ENCODE peak calls at places on chromosomes 3 and 15, in four cellular contexts. One of them, this sample, is unnamed.

GRCh38 chr3:131067983-131068382 is 41.3 kb downstream of the NEK11 start:
- DNase-seq in HepG2: no peak
- DNase-seq in GM12878: no peak
- DNase-seq in K562: no peak
- DNase-seq in this sample: no peak

GRCh38 chr15:61545763-61546162 is 316.7 kb upstream of the RORA start:
- DNase-seq in HepG2: no peak
- DNase-seq in GM12878: no peak
- DNase-seq in K562: no peak
- DNase-seq in this sample: no peak

GRCh38 chr3:102235679-102236078 is 199.1 kb upstream of the ZPLD1 start:
- DNase-seq in HepG2: peak
- DNase-seq in GM12878: no peak
- DNase-seq in K562: no peak
- DNase-seq in this sample: no peak

GRCh38 chr3:4981160-4981687 is 2.0 kb downstream of the BHLHE40 start:
- DNase-seq in HepG2: no peak
- DNase-seq in GM12878: no peak
- DNase-seq in K562: no peak
- DNase-seq in this sample: no peak

GRCh38 chr15:63050737-63051700 is 8.5 kb downstream of the TPM1 start:
- DNase-seq in HepG2: peak
- DNase-seq in GM12878: no peak
- DNase-seq in K562: no peak
- DNase-seq in this sample: peak

GRCh38 chr3:76242886-76243753 is 457.8 kb upstream of the ZNF717 start:
- DNase-seq in HepG2: no peak
- DNase-seq in GM12878: no peak
- DNase-seq in K562: no peak
- DNase-seq in this sample: no peak

GRCh38 chr3:168094580-168094876 is 1.2 kb downstream of the GOLIM4 start:
- DNase-seq in HepG2: no peak
- DNase-seq in GM12878: no peak
- DNase-seq in K562: no peak
- DNase-seq in this sample: no peak

GRCh38 chr3:53170325-53171108 is 9.5 kb downstream of the PRKCD start:
- DNase-seq in HepG2: peak
- DNase-seq in GM12878: peak
- DNase-seq in K562: no peak
- DNase-seq in this sample: no peak

GRCh38 chr15:90400759-90401314 is 12.8 kb downstream of the IQGAP1 start:
- DNase-seq in HepG2: peak
- DNase-seq in GM12878: peak
- DNase-seq in K562: peak
- DNase-seq in this sample: peak

GRCh38 chr3:35965908-35966307 is 326.6 kb downstream of the ARPP21 start:
- DNase-seq in HepG2: no peak
- DNase-seq in GM12878: no peak
- DNase-seq in K562: no peak
- DNase-seq in this sample: peak

GRCh38 chr3:190533511-190534282 is 19.8 kb downstream of the IL1RAP start:
- DNase-seq in HepG2: no peak
- DNase-seq in GM12878: no peak
- DNase-seq in K562: no peak
- DNase-seq in this sample: no peak

GRCh38 chr3:170076715-170077238 is 39.0 kb downstream of the GPR160 start:
- DNase-seq in HepG2: peak
- DNase-seq in GM12878: no peak
- DNase-seq in K562: peak
- DNase-seq in this sample: no peak

GRCh38 chr3:147412917-147413711 is 3.9 kb downstream of the ZIC1 start:
- DNase-seq in HepG2: no peak
- DNase-seq in GM12878: no peak
- DNase-seq in K562: no peak
- DNase-seq in this sample: no peak

GRCh38 chr3:24067483-24067882 is 122.4 kb downstream of the NR1D2 start:
- DNase-seq in HepG2: no peak
- DNase-seq in GM12878: no peak
- DNase-seq in K562: no peak
- DNase-seq in this sample: no peak

GRCh38 chr3:94098487-94098886 is 35.6 kb downstream of the NSUN3 start:
- DNase-seq in HepG2: no peak
- DNase-seq in GM12878: no peak
- DNase-seq in K562: no peak
- DNase-seq in this sample: no peak

GRCh38 chr15:64246364-64247189 is 83.8 kb upstream of the PPIB start:
- DNase-seq in HepG2: peak
- DNase-seq in GM12878: peak
- DNase-seq in K562: peak
- DNase-seq in this sample: no peak

GRCh38 chr3:137759505-137759904 is 4.6 kb upstream of the SOX14 start:
- DNase-seq in HepG2: no peak
- DNase-seq in GM12878: no peak
- DNase-seq in K562: no peak
- DNase-seq in this sample: no peak

GRCh38 chr15:43955140-43955539 is 128.3 kb downstream of the WDR76 start:
- DNase-seq in HepG2: no peak
- DNase-seq in GM12878: no peak
- DNase-seq in K562: no peak
- DNase-seq in this sample: no peak

GRCh38 chr15:35450492-35450891 is 95.5 kb downstream of the DPH6 start:
- DNase-seq in HepG2: no peak
- DNase-seq in GM12878: no peak
- DNase-seq in K562: no peak
- DNase-seq in this sample: no peak

GRCh38 chr3:172288625-172289024 is 159.6 kb downstream of the GHSR start:
- DNase-seq in HepG2: no peak
- DNase-seq in GM12878: no peak
- DNase-seq in K562: no peak
- DNase-seq in this sample: no peak

GRCh38 chr3:36738701-36739100 is 25.7 kb downstream of the DCLK3 start:
- DNase-seq in HepG2: no peak
- DNase-seq in GM12878: no peak
- DNase-seq in K562: no peak
- DNase-seq in this sample: no peak

GRCh38 chr3:31361391-31362273 is 171.1 kb upstream of the STT3B start:
- DNase-seq in HepG2: no peak
- DNase-seq in GM12878: no peak
- DNase-seq in K562: no peak
- DNase-seq in this sample: no peak

GRCh38 chr3:188310270-188310710 is 156.3 kb downstream of the LPP start:
- DNase-seq in HepG2: no peak
- DNase-seq in GM12878: no peak
- DNase-seq in K562: no peak
- DNase-seq in this sample: no peak

GRCh38 chr3:62622553-62623174 is 249.3 kb upstream of the FEZF2 start:
- DNase-seq in HepG2: peak
- DNase-seq in GM12878: peak
- DNase-seq in K562: peak
- DNase-seq in this sample: peak

GRCh38 chr3:185537369-185537970 is 14.9 kb downstream of the LIPH start:
- DNase-seq in HepG2: peak
- DNase-seq in GM12878: peak
- DNase-seq in K562: peak
- DNase-seq in this sample: peak

GRCh38 chr3:114121996-114122709 is 56.7 kb downstream of the DRD3 start:
- DNase-seq in HepG2: no peak
- DNase-seq in GM12878: no peak
- DNase-seq in K562: no peak
- DNase-seq in this sample: no peak

GRCh38 chr15:68213991-68214837 is 9.1 kb upstream of the CALML4 start:
- DNase-seq in HepG2: no peak
- DNase-seq in GM12878: no peak
- DNase-seq in K562: no peak
- DNase-seq in this sample: no peak

GRCh38 chr15:100718075-100718980 is 115.9 kb downstream of the ASB7 start:
- DNase-seq in HepG2: no peak
- DNase-seq in GM12878: no peak
- DNase-seq in K562: no peak
- DNase-seq in this sample: no peak

GRCh38 chr3:128410669-128411573 is 55.8 kb downstream of the DNAJB8 start:
- DNase-seq in HepG2: no peak
- DNase-seq in GM12878: no peak
- DNase-seq in K562: peak
- DNase-seq in this sample: no peak

GRCh38 chr3:124859025-124859424 is 28.1 kb downstream of the ITGB5 start:
- DNase-seq in HepG2: no peak
- DNase-seq in GM12878: no peak
- DNase-seq in K562: no peak
- DNase-seq in this sample: no peak

GRCh38 chr3:124862006-124862405 is 25.2 kb downstream of the ITGB5 start:
- DNase-seq in HepG2: no peak
- DNase-seq in GM12878: no peak
- DNase-seq in K562: no peak
- DNase-seq in this sample: no peak

GRCh38 chr3:124858275-124858674 is 28.9 kb downstream of the ITGB5 start:
- DNase-seq in HepG2: no peak
- DNase-seq in GM12878: no peak
- DNase-seq in K562: no peak
- DNase-seq in this sample: no peak

GRCh38 chr3:124861041-124861440 is 26.1 kb downstream of the ITGB5 start:
- DNase-seq in HepG2: no peak
- DNase-seq in GM12878: no peak
- DNase-seq in K562: no peak
- DNase-seq in this sample: no peak

GRCh38 chr3:124860599-124860998 is 26.6 kb downstream of the ITGB5 start:
- DNase-seq in HepG2: peak
- DNase-seq in GM12878: no peak
- DNase-seq in K562: no peak
- DNase-seq in this sample: no peak
- TF ChIP-seq FOXK2 in HepG2: no peak
- TF ChIP-seq FOXK2 in GM12878: no peak
- TF ChIP-seq FOXK2 in K562: no peak
- TF ChIP-seq FOXK2 in this sample: no peak

GRCh38 chr3:97291901-97292300 is 472.7 kb upstream of the ARL6 start:
- DNase-seq in HepG2: no peak
- DNase-seq in GM12878: no peak
- DNase-seq in K562: no peak
- DNase-seq in this sample: no peak
- TF ChIP-seq SP1 in HepG2: no peak
- TF ChIP-seq SP1 in GM12878: no peak
- TF ChIP-seq SP1 in K562: no peak
- TF ChIP-seq SP1 in this sample: no peak

GRCh38 chr3:17852217-17852616 is 109.8 kb upstream of the TBC1D5 start:
- DNase-seq in HepG2: no peak
- DNase-seq in GM12878: peak
- DNase-seq in K562: no peak
- DNase-seq in this sample: no peak
- TF ChIP-seq TARDBP in HepG2: no peak
- TF ChIP-seq TARDBP in GM12878: no peak
- TF ChIP-seq TARDBP in K562: no peak
- TF ChIP-seq TARDBP in this sample: no peak

GRCh38 chr3:48440590-48440958 is 517 bp downstream of the TMA7 start:
- DNase-seq in HepG2: no peak
- DNase-seq in GM12878: no peak
- DNase-seq in K562: no peak
- DNase-seq in this sample: no peak
- TF ChIP-seq FOXK2 in HepG2: no peak
- TF ChIP-seq FOXK2 in GM12878: no peak
- TF ChIP-seq FOXK2 in K562: no peak
- TF ChIP-seq FOXK2 in this sample: no peak

GRCh38 chr3:38210141-38210757 is 44.9 kb downstream of the OXSR1 start:
- DNase-seq in HepG2: no peak
- DNase-seq in GM12878: peak
- DNase-seq in K562: no peak
- DNase-seq in this sample: no peak
- TF ChIP-seq SP1 in HepG2: no peak
- TF ChIP-seq SP1 in GM12878: no peak
- TF ChIP-seq SP1 in K562: no peak
- TF ChIP-seq SP1 in this sample: no peak

GRCh38 chr15:88623632-88624031 is 2.5 kb downstream of the AEN start:
- DNase-seq in HepG2: no peak
- DNase-seq in GM12878: no peak
- DNase-seq in K562: no peak
- DNase-seq in this sample: no peak

GRCh38 chr15:88622605-88622975 is 1.4 kb downstream of the AEN start:
- DNase-seq in HepG2: no peak
- DNase-seq in GM12878: no peak
- DNase-seq in K562: no peak
- DNase-seq in this sample: no peak

GRCh38 chr15:88624971-88625290 is 3.8 kb downstream of the AEN start:
- DNase-seq in HepG2: no peak
- DNase-seq in GM12878: no peak
- DNase-seq in K562: no peak
- DNase-seq in this sample: no peak

GRCh38 chr15:88623061-88623460 is 1.9 kb downstream of the AEN start:
- DNase-seq in HepG2: peak
- DNase-seq in GM12878: no peak
- DNase-seq in K562: no peak
- DNase-seq in this sample: no peak

DNA sequence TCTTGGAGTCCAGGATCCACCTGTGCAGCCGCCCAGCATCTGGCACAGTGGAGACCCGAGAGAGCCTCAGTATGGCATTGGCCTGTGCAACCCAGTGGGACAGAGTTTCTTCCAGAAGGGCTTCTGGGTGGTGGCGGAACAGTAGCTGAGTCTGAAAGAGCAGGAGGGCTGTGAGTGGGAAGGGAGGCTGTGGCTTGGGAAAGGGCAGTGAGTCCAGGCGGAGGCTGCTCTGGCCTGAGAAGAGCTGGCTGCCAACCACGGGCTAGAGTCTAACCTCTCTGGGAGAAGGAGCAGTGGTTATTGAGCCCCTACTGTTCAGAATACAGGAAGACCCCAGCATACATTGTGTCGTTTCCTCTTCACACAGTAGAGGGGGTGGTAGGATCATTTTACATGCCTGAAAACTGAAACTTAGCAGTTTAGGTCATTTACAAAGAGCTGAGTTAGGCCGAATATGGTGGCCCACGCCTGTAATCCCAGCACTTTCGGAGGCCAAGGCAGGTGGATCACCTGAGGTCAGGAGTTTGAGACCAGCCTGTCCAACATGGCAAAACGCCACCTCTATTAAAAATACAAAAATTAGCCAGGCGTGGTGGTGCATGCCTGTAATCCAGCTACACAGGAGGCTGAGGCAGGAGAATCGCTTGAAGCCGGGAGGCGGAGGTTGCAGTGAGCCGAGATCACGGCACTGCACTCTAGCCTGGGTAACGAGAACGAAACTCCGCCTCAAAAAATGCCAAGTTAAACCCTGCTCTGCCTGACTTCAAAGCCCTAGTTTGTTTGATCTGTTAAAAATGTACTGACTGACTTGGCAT is 3.2 kb downstream of the AEN start:
- DNase-seq in HepG2: peak
- DNase-seq in GM12878: no peak
- DNase-seq in K562: no peak
- DNase-seq in this sample: peak
- TF ChIP-seq TARDBP in HepG2: no peak
- TF ChIP-seq TARDBP in GM12878: no peak
- TF ChIP-seq TARDBP in K562: no peak
- TF ChIP-seq TARDBP in this sample: no peak

This sample was measured in HEK293T.